ENCODE peak calls at places on chromosomes 5 and 9, in eight cellular contexts. K is astrocyte of the cerebellum, Y is AG10803, R is Caco-2, B is AG04450, J is MM.1S, W is body of pancreas, F is fibroblast of pulmonary artery. P is an unnamed sample.

GRCh38 chr5:153749941-153750340 is 259.5 kb downstream of the GRIA1 start:
- DNase-seq in F (no peak), Y (peak; percentile 63), R (no peak), W (no peak), K (no peak), B (no peak), J (no peak), P (no peak)

GRCh38 chr9:121974421-121974820 is 118.7 kb downstream of the TTLL11 start:
- DNase-seq in R (no peak), K (no peak), W (no peak), Y (no peak), B (no peak), J (no peak), F (no peak), P (no peak)

GRCh38 chr5:170757182-170757601 is 26.3 kb upstream of the GABRP start:
- DNase-seq in W (peak; percentile 78), F (peak; percentile 34), J (no peak), B (no peak), K (no peak), Y (peak; percentile 48), R (peak; percentile 39), P (peak; percentile 83)

GRCh38 chr9:23526806-23527205 is 299.2 kb downstream of the ELAVL2 start:
- DNase-seq in K (no peak), Y (no peak), J (no peak), B (no peak), R (no peak), W (no peak), F (no peak), P (no peak)

GRCh38 chr5:19855929-19856328 is 132.1 kb downstream of the CDH18 start:
- DNase-seq in W (no peak), Y (peak; percentile 36), F (no peak), B (peak; percentile 7), J (no peak), K (no peak), R (no peak), P (no peak)

GRCh38 chr5:111859533-111860270 is 102.7 kb upstream of the NREP start:
- DNase-seq in K (peak; percentile 66), J (no peak), W (no peak), B (peak; percentile 69), F (peak; percentile 98), R (no peak), Y (peak; percentile 91), P (no peak)

GRCh38 chr5:83744851-83745250 is 24.2 kb upstream of the HAPLN1 start:
- DNase-seq in B (no peak), R (no peak), F (peak; percentile 27), Y (peak; percentile 57), W (no peak), J (no peak), K (no peak), P (no peak)

GRCh38 chr9:113695901-113696300 is 180.2 kb upstream of the ZNF618 start:
- DNase-seq in Y (no peak), R (no peak), J (no peak), W (no peak), B (no peak), K (no peak), F (no peak), P (no peak)

GRCh38 chr5:66959668-66960067 is 236.9 kb downstream of the CD180 start:
- DNase-seq in F (no peak), K (no peak), B (no peak), Y (peak; percentile 14), J (no peak), W (no peak), R (no peak), P (no peak)

GRCh38 chr9:115046199-115046598 is 71.8 kb downstream of the TNC start:
- DNase-seq in R (no peak), Y (no peak), W (no peak), F (no peak), J (no peak), K (no peak), B (no peak), P (no peak)

GRCh38 chr5:1951165-1951816 is 68.6 kb upstream of the IRX4 start:
- DNase-seq in Y (no peak), B (no peak), J (no peak), W (no peak), R (no peak), K (no peak), F (no peak), P (no peak)

GRCh38 chr9:133990366-133991210 is 1.5 kb downstream of the VAV2 start:
- DNase-seq in J (no peak), F (peak; percentile 70), B (no peak), Y (peak; percentile 71), R (peak; percentile 96), K (no peak), W (peak; percentile 93), P (peak; percentile 86)

GRCh38 chr5:157506981-157507780 is 47.2 kb downstream of the NIPAL4 start:
- DNase-seq in K (no peak), J (no peak), B (no peak), F (peak; percentile 76), W (no peak), R (no peak), Y (no peak), P (no peak)

GRCh38 chr9:100222674-100223073 is 123.6 kb downstream of the INVS start:
- DNase-seq in B (no peak), K (peak; percentile 29), R (peak; percentile 19), W (no peak), F (peak; percentile 62), Y (peak; percentile 56), J (peak; percentile 26), P (no peak)

GRCh38 chr5:172921906-172922305 is 37.3 kb upstream of the RPL26L1 start:
- DNase-seq in J (no peak), F (no peak), W (no peak), B (no peak), Y (no peak), R (no peak), K (no peak), P (no peak)

GRCh38 chr9:22055090-22055489 is 46.0 kb upstream of the CDKN2B start:
- DNase-seq in K (no peak), W (no peak), J (no peak), Y (no peak), B (no peak), F (no peak), R (no peak), P (no peak)

GRCh38 chr9:128917151-128917849 is 3.5 kb upstream of the PHYHD1 start:
- DNase-seq in J (no peak), W (peak; percentile 94), R (no peak), B (no peak), K (peak; percentile 68), F (peak; percentile 94), Y (peak; percentile 88), P (no peak)

GRCh38 chr5:139293199-139293503 is 389 bp upstream of the MATR3 start:
- DNase-seq in J (no peak), F (no peak), K (no peak), Y (no peak), W (no peak), R (no peak), B (no peak), P (no peak)

GRCh38 chr5:139296198-139296597 is 2.7 kb downstream of the MATR3 start:
- DNase-seq in F (no peak), B (no peak), J (no peak), K (no peak), W (no peak), Y (no peak), R (no peak), P (no peak)

GRCh38 chr5:139295692-139296091 is 2.2 kb downstream of the MATR3 start:
- DNase-seq in R (no peak), W (no peak), K (no peak), J (no peak), Y (no peak), B (no peak), F (no peak), P (no peak)

GRCh38 chr5:139293504-139294371 is at the start of gene MATR3:
- DNase-seq in F (peak; percentile 97), R (peak; percentile 96), Y (peak; percentile 95), B (peak; percentile 91), W (peak; percentile 97), K (peak; percentile 87), J (peak; percentile 95), P (peak; percentile 98)

GRCh38 chr5:139294372-139295165 is 1.0 kb downstream of the MATR3 start:
- DNase-seq in R (peak; percentile 85), W (peak; percentile 66), K (peak; percentile 63), B (peak; percentile 52), F (peak; percentile 81), J (peak; percentile 64), Y (peak; percentile 77), P (peak; percentile 88)
- TF ChIP-seq CTCF in R (peak; percentile 59), W (no peak), K (peak; percentile 49), B (peak; percentile 58), F (peak; percentile 36), J (peak; percentile 31), Y (peak; percentile 41), P (peak; percentile 38)

GRCh38 chr9:90851444-90851843 is 49.8 kb downstream of the SYK start:
- DNase-seq in B (no peak), J (no peak), R (no peak), F (no peak), Y (no peak), K (no peak), W (no peak), P (no peak)
- TF ChIP-seq CTCF in B (no peak), J (no peak), R (no peak), F (no peak), Y (no peak), K (no peak), W (no peak), P (no peak)

GRCh38 chr9:69121155-69122085 is 52.7 kb upstream of the TJP2 start:
- DNase-seq in R (peak; percentile 44), F (peak; percentile 38), B (no peak), K (no peak), W (peak; percentile 70), Y (peak; percentile 17), J (peak; percentile 42), P (peak; percentile 71)
- TF ChIP-seq CTCF in R (no peak), F (peak; percentile 2), B (peak; percentile 9), K (no peak), W (no peak), Y (no peak), J (no peak), P (no peak)

GRCh38 chr5:79413112-79413511 is 100.8 kb downstream of the HOMER1 start:
- DNase-seq in B (no peak), R (no peak), Y (no peak), J (no peak), W (no peak), F (peak; percentile 14), K (no peak), P (no peak)

GRCh38 chr5:79420248-79420647 is 93.7 kb downstream of the HOMER1 start:
- DNase-seq in W (no peak), K (no peak), R (no peak), F (no peak), B (no peak), Y (no peak), J (no peak), P (no peak)

GRCh38 chr5:79418276-79418675 is 95.7 kb downstream of the HOMER1 start:
- DNase-seq in F (no peak), J (no peak), W (no peak), R (no peak), Y (no peak), K (no peak), B (no peak), P (no peak)

GRCh38 chr5:79417495-79417894 is 96.4 kb downstream of the HOMER1 start:
- DNase-seq in F (no peak), B (no peak), Y (no peak), J (no peak), K (no peak), R (no peak), W (no peak), P (no peak)

DNA sequence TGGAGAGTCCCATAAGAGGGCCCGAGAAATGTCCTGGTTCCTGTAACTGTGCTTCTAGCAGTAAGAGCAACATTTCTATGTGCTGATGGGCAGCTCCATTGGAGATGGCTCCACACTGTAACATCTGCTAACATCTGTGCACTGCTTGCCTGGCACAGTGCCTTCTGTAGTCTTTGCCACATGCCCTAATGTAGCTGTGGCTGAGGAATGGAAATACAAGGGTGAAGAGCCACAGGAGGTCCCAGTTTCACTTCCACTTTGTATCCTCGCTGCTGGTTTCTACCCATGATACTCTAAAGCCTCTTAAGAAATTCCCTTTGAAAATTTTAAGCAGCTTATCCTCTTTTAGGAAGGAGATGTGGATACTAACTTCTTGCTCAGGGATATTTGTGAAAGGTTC is 97.4 kb downstream of the HOMER1 start:
- DNase-seq in R (no peak), Y (peak; percentile 71), W (no peak), B (peak; percentile 15), K (no peak), F (no peak), J (peak; percentile 88), P (no peak)
- TF ChIP-seq CTCF in R (no peak), Y (no peak), W (no peak), B (no peak), K (no peak), F (no peak), J (no peak), P (no peak)